ENCODE peak calls at places on chromosomes 6 and 20, in four cellular contexts. Q is ELF-1, R is NCI-H1092, L is upper lobe of left lung. N is an unnamed sample.

GRCh38 chr6:28600188-28600587 is 74.5 kb downstream of the GPX5 start:
- DNase-seq in Q (no peak), R (no peak), L (no peak), N (no peak)

GRCh38 chr20:50399003-50399916 is 110.9 kb upstream of the PTPN1 start:
- DNase-seq in Q (peak; percentile 22), R (no peak), L (peak; percentile 92), N (peak; percentile 80)

GRCh38 chr6:79269877-79270276 is 35.4 kb upstream of the HMGN3 start:
- DNase-seq in Q (peak; percentile 3), R (no peak), L (no peak), N (no peak)

GRCh38 chr6:127858992-127859391 is 41.9 kb downstream of the THEMIS start:
- DNase-seq in Q (peak; percentile 2), R (no peak), L (no peak), N (no peak)

GRCh38 chr6:168134399-168135201 is 55.6 kb upstream of the FRMD1 start:
- DNase-seq in Q (no peak), R (no peak), L (no peak), N (no peak)

GRCh38 chr6:145814035-145814500 is 527 bp downstream of the FBXO30 start:
- DNase-seq in Q (peak; percentile 71), R (no peak), L (peak; percentile 31), N (peak; percentile 36)

GRCh38 chr6:29651413-29652197 is 5.3 kb upstream of the MOG start:
- DNase-seq in Q (no peak), R (no peak), L (no peak), N (no peak)

GRCh38 chr20:16257813-16258430 is 315.3 kb downstream of the KIF16B start:
- DNase-seq in Q (no peak), R (no peak), L (no peak), N (no peak)

GRCh38 chr20:47686545-47686944 is 98.7 kb downstream of the SULF2 start:
- DNase-seq in Q (peak; percentile 26), R (no peak), L (no peak), N (no peak)

GRCh38 chr20:55530763-55531162 is 474.6 kb downstream of the CBLN4 start:
- DNase-seq in Q (no peak), R (no peak), L (no peak), N (no peak)